ENCODE peak calls at places on chromosomes 11 and 22, in seven cellular contexts. W is SK-N-SH, H is HCT116, P is H1, N is GM12878, A is HepG2, K is K562. X is an unnamed sample.

GRCh38 chr11:66609951-66610617 is 6.3 kb upstream of the RBM14 start:
- DNase-seq in W (no peak), H (no peak), P (no peak), N (no peak), A (no peak), K (no peak), X (no peak)

GRCh38 chr11:6006846-6007245 is at the start of gene OR56A4:
- DNase-seq in W (no peak), H (no peak), P (no peak), N (no peak), A (no peak), K (no peak), X (no peak)

GRCh38 chr22:44389181-44389580 is 76.4 kb upstream of the SHISAL1 start:
- DNase-seq in W (no peak), H (no peak), P (no peak), N (no peak), A (no peak), K (no peak), X (no peak)

GRCh38 chr22:24992946-24993345 is 40.4 kb downstream of the KIAA1671 start:
- DNase-seq in W (no peak), H (no peak), P (no peak), N (no peak), A (no peak), K (no peak), X (no peak)

GRCh38 chr22:20463324-20464095 is 25.9 kb upstream of the SCARF2 start:
- DNase-seq in W (no peak), H (no peak), P (no peak), N (no peak), A (no peak), K (no peak), X (no peak)

GRCh38 chr11:64659417-64660144 is 63.4 kb downstream of the NRXN2 start:
- DNase-seq in W (no peak), H (peak; percentile 81), P (no peak), N (no peak), A (peak; percentile 39), K (peak; percentile 87), X (no peak)

GRCh38 chr11:122131126-122131525 is 15.1 kb upstream of the BLID start:
- DNase-seq in W (no peak), H (no peak), P (no peak), N (no peak), A (no peak), K (no peak), X (no peak)

GRCh38 chr11:34738237-34738636 is 117.3 kb downstream of the EHF start:
- DNase-seq in W (no peak), H (no peak), P (no peak), N (no peak), A (no peak), K (no peak), X (no peak)

GRCh38 chr11:133953571-133953970 is 3.2 kb downstream of the IGSF9B start:
- DNase-seq in W (no peak), H (no peak), P (no peak), N (no peak), A (no peak), K (no peak), X (no peak)

GRCh38 chr11:73270089-73270854 is 1.9 kb upstream of the P2RY6 start:
- DNase-seq in W (no peak), H (no peak), P (no peak), N (no peak), A (no peak), K (no peak), X (no peak)

GRCh38 chr22:38696606-38697005 is 4.1 kb downstream of the JOSD1 start:
- DNase-seq in W (no peak), H (peak; percentile 68), P (no peak), N (no peak), A (peak; percentile 53), K (peak; percentile 43), X (no peak)

GRCh38 chr11:91932151-91932821 is 292.3 kb upstream of the FAT3 start:
- DNase-seq in W (peak; percentile 48), H (no peak), P (no peak), N (no peak), A (no peak), K (no peak), X (peak; percentile 56)

GRCh38 chr11:117836077-117836960 is 11.8 kb upstream of the FXYD2 start:
- DNase-seq in W (no peak), H (no peak), P (no peak), N (no peak), A (no peak), K (no peak), X (no peak)

GRCh38 chr11:127451852-127452251 is 451.3 kb upstream of the KIRREL3 start:
- DNase-seq in W (no peak), H (no peak), P (no peak), N (no peak), A (no peak), K (no peak), X (no peak)

GRCh38 chr11:115745545-115746265 is 241.5 kb upstream of the CADM1 start:
- DNase-seq in W (peak; percentile 59), H (no peak), P (no peak), N (no peak), A (no peak), K (no peak), X (no peak)

GRCh38 chr22:24599514-24599913 is 3.5 kb upstream of the GGT1 start:
- DNase-seq in W (no peak), H (no peak), P (peak; percentile 54), N (no peak), A (no peak), K (no peak), X (no peak)

GRCh38 chr11:5476184-5476819 is 12.2 kb upstream of the OR52D1 start:
- DNase-seq in W (peak; percentile 53), H (peak; percentile 38), P (no peak), N (no peak), A (peak; percentile 36), K (peak; percentile 77), X (peak; percentile 7)

DNA sequence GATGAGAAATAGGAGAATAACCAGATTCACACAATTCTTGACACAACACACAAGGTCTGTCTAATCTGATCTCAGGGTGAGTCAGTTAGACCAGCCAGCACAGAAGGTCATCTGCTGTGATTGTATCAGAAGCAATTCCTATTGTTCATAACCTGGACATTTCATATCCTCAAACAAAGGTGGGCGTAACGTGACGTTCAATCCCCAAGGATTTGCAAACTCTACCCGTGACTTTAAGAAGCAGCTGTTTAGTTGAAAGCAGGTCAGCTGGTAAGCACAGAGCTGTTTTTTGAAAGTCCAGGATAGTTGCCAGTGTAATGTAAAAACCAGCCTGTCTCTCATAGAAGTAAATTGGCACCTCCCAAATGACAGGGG is 385.1 kb downstream of the DCDC1 start:
- DNase-seq in W (peak; percentile 3), H (no peak), P (no peak), N (no peak), A (peak; percentile 21), K (no peak), X (no peak)
- TF ChIP-seq JUND in W (peak; percentile 25), H (no peak), P (no peak), N (no peak), A (no peak), K (no peak), X (no peak)

GRCh38 chr22:42519544-42520237 is at the start of gene RRP7A:
- DNase-seq in W (peak; percentile 82), H (no peak), P (peak; percentile 81), N (no peak), A (peak; percentile 48), K (peak; percentile 88), X (peak; percentile 21)
- TF ChIP-seq JUND in W (no peak), H (no peak), P (no peak), N (no peak), A (no peak), K (no peak), X (no peak)

GRCh38 chr11:87036756-87037449 is 831 bp upstream of the TMEM135 start:
- DNase-seq in W (no peak), H (no peak), P (no peak), N (no peak), A (peak; percentile 76), K (peak; percentile 83), X (peak; percentile 64)
- TF ChIP-seq JUND in W (no peak), H (no peak), P (no peak), N (no peak), A (no peak), K (no peak), X (peak; percentile 48)

DNA sequence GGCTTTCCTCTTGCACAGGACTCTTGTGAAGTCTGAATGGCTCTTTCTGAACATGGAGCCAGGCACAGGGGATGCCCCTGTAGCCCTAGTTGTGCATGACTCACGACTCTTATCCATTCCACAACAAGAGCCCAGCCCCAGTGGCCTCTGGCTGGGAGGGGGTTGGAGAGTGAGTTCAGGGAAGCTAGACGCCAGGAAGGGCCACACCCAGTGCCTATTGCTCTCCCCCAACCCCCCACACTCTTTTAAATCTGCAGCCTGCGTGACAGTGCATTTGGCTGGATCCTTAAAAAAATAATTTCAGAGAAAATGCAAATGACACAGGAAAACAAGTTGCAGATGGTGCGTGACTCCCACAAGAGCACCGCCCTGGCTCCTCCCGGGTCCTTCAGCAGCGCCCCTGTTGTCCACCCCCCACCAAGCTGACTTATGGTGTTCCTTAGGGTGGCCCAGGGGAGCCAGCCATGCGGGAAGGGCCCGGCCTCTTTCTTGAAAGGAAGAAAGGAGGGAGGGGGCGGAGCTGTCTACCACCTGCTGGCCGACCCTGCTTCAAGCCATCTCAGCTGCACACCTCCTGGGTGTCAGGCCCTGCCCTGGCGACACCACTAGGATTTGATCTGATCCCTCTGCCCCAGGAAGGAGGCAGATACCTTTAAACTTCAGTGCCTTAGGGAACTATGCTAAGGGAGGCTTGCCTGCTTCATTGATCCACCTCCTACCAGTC is 74.7 kb downstream of the MN1 start:
- DNase-seq in W (no peak), H (no peak), P (no peak), N (no peak), A (peak; percentile 4), K (peak; percentile 95), X (no peak)
- TF ChIP-seq JUND in W (no peak), H (no peak), P (no peak), N (no peak), A (no peak), K (peak; percentile 95), X (no peak)

GRCh38 chr11:120622189-120622912 is 110.8 kb downstream of the GRIK4 start:
- DNase-seq in W (peak; percentile 58), H (no peak), P (no peak), N (no peak), A (no peak), K (peak; percentile 25), X (no peak)
- TF ChIP-seq JUND in W (no peak), H (no peak), P (no peak), N (no peak), A (no peak), K (no peak), X (no peak)

X was measured in T47D.